ENCODE peak calls at places on chromosomes 7 and 10, in ten cellular contexts. One of them, this sample, is unnamed.

GRCh38 chr10:114458955-114459354 is 54.7 kb upstream of the AFAP1L2 start:
- DNase-seq in K562: peak
- DNase-seq in upper lobe of left lung: peak
- DNase-seq in sigmoid colon: peak
- DNase-seq in stomach: peak
- DNase-seq in H1: peak
- DNase-seq in transverse colon: peak
- DNase-seq in ovary: no peak
- DNase-seq in A549: peak
- DNase-seq in HepG2: peak
- DNase-seq in this sample: no peak

GRCh38 chr7:76234931-76235441 is 33.3 kb downstream of the SRRM3 start:
- DNase-seq in HepG2: peak
- DNase-seq in stomach: peak
- DNase-seq in A549: peak
- DNase-seq in sigmoid colon: peak
- DNase-seq in H1: peak
- DNase-seq in ovary: no peak
- DNase-seq in upper lobe of left lung: peak
- DNase-seq in K562: peak
- DNase-seq in transverse colon: peak
- DNase-seq in this sample: no peak

GRCh38 chr10:124728071-124728829 is 15.9 kb downstream of the FAM53B start:
- DNase-seq in K562: no peak
- DNase-seq in stomach: no peak
- DNase-seq in sigmoid colon: no peak
- DNase-seq in upper lobe of left lung: no peak
- DNase-seq in transverse colon: peak
- DNase-seq in HepG2: no peak
- DNase-seq in ovary: peak
- DNase-seq in H1: no peak
- DNase-seq in A549: no peak
- DNase-seq in this sample: no peak

GRCh38 chr10:95547791-95548435 is 13.3 kb downstream of the SORBS1 start:
- DNase-seq in A549: no peak
- DNase-seq in sigmoid colon: no peak
- DNase-seq in ovary: no peak
- DNase-seq in H1: no peak
- DNase-seq in stomach: no peak
- DNase-seq in upper lobe of left lung: no peak
- DNase-seq in transverse colon: no peak
- DNase-seq in HepG2: no peak
- DNase-seq in K562: no peak
- DNase-seq in this sample: no peak

GRCh38 chr10:71974489-71975011 is 10.4 kb downstream of the CHST3 start:
- DNase-seq in sigmoid colon: peak
- DNase-seq in ovary: peak
- DNase-seq in upper lobe of left lung: no peak
- DNase-seq in H1: no peak
- DNase-seq in transverse colon: no peak
- DNase-seq in stomach: no peak
- DNase-seq in HepG2: no peak
- DNase-seq in A549: peak
- DNase-seq in K562: no peak
- DNase-seq in this sample: no peak

GRCh38 chr10:16459428-16459939 is 22.7 kb downstream of the PTER start:
- DNase-seq in A549: no peak
- DNase-seq in upper lobe of left lung: no peak
- DNase-seq in HepG2: no peak
- DNase-seq in K562: no peak
- DNase-seq in stomach: no peak
- DNase-seq in sigmoid colon: no peak
- DNase-seq in H1: no peak
- DNase-seq in transverse colon: no peak
- DNase-seq in ovary: no peak
- DNase-seq in this sample: no peak

GRCh38 chr10:96025566-96025965 is 17.8 kb upstream of the CCNJ start:
- DNase-seq in A549: peak
- DNase-seq in sigmoid colon: no peak
- DNase-seq in HepG2: peak
- DNase-seq in transverse colon: no peak
- DNase-seq in upper lobe of left lung: no peak
- DNase-seq in K562: peak
- DNase-seq in H1: peak
- DNase-seq in ovary: no peak
- DNase-seq in stomach: no peak
- DNase-seq in this sample: no peak

GRCh38 chr10:29131952-29132820 is 156.7 kb upstream of the LYZL1 start:
- DNase-seq in K562: peak
- DNase-seq in A549: no peak
- DNase-seq in HepG2: peak
- DNase-seq in stomach: no peak
- DNase-seq in transverse colon: no peak
- DNase-seq in ovary: no peak
- DNase-seq in H1: no peak
- DNase-seq in upper lobe of left lung: no peak
- DNase-seq in sigmoid colon: no peak
- DNase-seq in this sample: no peak

GRCh38 chr10:4127518-4128315 is 342.7 kb upstream of the KLF6 start:
- DNase-seq in ovary: no peak
- DNase-seq in HepG2: peak
- DNase-seq in H1: no peak
- DNase-seq in upper lobe of left lung: peak
- DNase-seq in K562: no peak
- DNase-seq in sigmoid colon: no peak
- DNase-seq in transverse colon: peak
- DNase-seq in stomach: peak
- DNase-seq in A549: no peak
- DNase-seq in this sample: no peak

GRCh38 chr10:86583983-86584382 is 62.4 kb upstream of the WAPL start:
- DNase-seq in sigmoid colon: no peak
- DNase-seq in K562: peak
- DNase-seq in H1: peak
- DNase-seq in HepG2: peak
- DNase-seq in upper lobe of left lung: no peak
- DNase-seq in transverse colon: no peak
- DNase-seq in stomach: no peak
- DNase-seq in ovary: no peak
- DNase-seq in A549: peak
- DNase-seq in this sample: no peak

GRCh38 chr7:16644987-16645592 is 464 bp downstream of the ANKMY2 start:
- DNase-seq in ovary: peak
- DNase-seq in K562: no peak
- DNase-seq in HepG2: no peak
- DNase-seq in transverse colon: peak
- DNase-seq in sigmoid colon: peak
- DNase-seq in A549: peak
- DNase-seq in upper lobe of left lung: no peak
- DNase-seq in stomach: peak
- DNase-seq in H1: peak
- DNase-seq in this sample: peak

GRCh38 chr7:66837661-66838060 is 83.4 kb upstream of the TMEM248 start:
- DNase-seq in transverse colon: no peak
- DNase-seq in HepG2: no peak
- DNase-seq in ovary: no peak
- DNase-seq in H1: no peak
- DNase-seq in stomach: no peak
- DNase-seq in sigmoid colon: peak
- DNase-seq in upper lobe of left lung: no peak
- DNase-seq in K562: no peak
- DNase-seq in A549: no peak
- DNase-seq in this sample: no peak

GRCh38 chr7:66839814-66840213 is 81.2 kb upstream of the TMEM248 start:
- DNase-seq in ovary: no peak
- DNase-seq in sigmoid colon: peak
- DNase-seq in A549: no peak
- DNase-seq in stomach: no peak
- DNase-seq in H1: no peak
- DNase-seq in upper lobe of left lung: no peak
- DNase-seq in K562: no peak
- DNase-seq in transverse colon: no peak
- DNase-seq in HepG2: no peak
- DNase-seq in this sample: no peak

GRCh38 chr7:66832531-66833351 is 88.3 kb upstream of the TMEM248 start:
- DNase-seq in stomach: no peak
- DNase-seq in upper lobe of left lung: no peak
- DNase-seq in H1: no peak
- DNase-seq in sigmoid colon: peak
- DNase-seq in ovary: no peak
- DNase-seq in K562: no peak
- DNase-seq in A549: no peak
- DNase-seq in HepG2: no peak
- DNase-seq in transverse colon: no peak
- DNase-seq in this sample: no peak

GRCh38 chr7:66840316-66840715 is 80.7 kb upstream of the TMEM248 start:
- DNase-seq in stomach: no peak
- DNase-seq in H1: no peak
- DNase-seq in upper lobe of left lung: no peak
- DNase-seq in K562: no peak
- DNase-seq in A549: no peak
- DNase-seq in ovary: no peak
- DNase-seq in sigmoid colon: peak
- DNase-seq in transverse colon: no peak
- DNase-seq in HepG2: no peak
- DNase-seq in this sample: no peak

DNA sequence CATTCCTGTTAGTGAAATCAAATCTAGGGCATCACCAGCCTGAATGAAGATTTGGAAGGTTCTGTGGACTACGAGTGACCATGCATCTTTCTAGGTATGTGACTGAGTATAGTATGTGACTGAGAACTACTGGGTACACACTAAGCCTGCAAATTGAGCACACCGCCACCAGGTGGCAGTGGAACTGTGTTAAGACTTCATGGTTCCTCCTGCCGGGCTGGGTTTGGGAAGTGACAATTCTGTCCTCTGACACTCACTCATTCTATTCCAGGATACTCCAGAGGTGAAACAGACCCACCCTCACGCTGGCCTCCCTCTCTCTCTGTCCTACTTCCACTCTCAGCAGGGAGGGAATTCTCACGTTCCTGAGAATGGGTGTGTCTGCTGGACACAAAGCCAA is 84.0 kb upstream of the TMEM248 start:
- DNase-seq in stomach: peak
- DNase-seq in upper lobe of left lung: peak
- DNase-seq in ovary: no peak
- DNase-seq in H1: peak
- DNase-seq in sigmoid colon: peak
- DNase-seq in K562: peak
- DNase-seq in transverse colon: peak
- DNase-seq in HepG2: peak
- DNase-seq in A549: no peak
- DNase-seq in this sample: no peak
- TF ChIP-seq CTCF in stomach: peak
- TF ChIP-seq CTCF in upper lobe of left lung: no peak
- TF ChIP-seq CTCF in ovary: no peak
- TF ChIP-seq CTCF in H1: peak
- TF ChIP-seq CTCF in sigmoid colon: no peak
- TF ChIP-seq CTCF in K562: peak
- TF ChIP-seq CTCF in transverse colon: peak
- TF ChIP-seq CTCF in HepG2: peak
- TF ChIP-seq CTCF in A549: peak
- TF ChIP-seq CTCF in this sample: no peak

DNA sequence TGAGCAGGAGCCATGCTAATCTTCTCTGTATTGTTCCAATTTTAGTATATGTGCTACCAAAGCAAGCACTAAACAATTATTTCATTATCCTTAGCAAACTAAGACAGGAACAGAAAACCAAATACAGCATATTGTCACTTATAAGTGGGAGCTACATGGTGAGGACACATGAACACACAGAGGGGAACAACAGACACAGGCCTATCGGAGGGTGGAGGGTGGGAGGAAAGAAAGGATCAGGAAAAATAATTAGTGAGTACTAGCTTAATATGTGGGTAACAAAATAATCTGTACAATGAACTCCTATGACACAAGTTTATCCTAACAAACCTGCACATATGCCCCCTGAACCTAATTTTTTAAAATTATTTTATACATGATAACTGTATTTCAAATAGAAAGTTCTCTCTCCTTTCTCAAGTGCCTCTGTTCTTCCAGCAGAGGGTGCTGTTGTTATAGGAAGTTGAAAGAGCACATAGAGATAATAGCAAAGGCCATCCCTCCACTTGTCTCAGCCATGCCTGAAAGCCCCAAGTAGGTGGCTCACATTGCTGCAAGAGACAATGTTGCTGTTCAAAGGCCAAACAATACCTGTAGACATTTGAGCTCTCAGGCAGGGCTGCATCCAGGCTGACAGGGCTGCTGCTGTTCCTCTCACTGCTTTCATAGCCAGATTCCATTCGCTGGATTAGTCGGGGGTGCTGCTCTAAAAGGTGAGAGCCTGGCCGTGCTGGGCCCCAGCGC is 33.4 kb upstream of the PPP3CB start:
- DNase-seq in A549: peak
- DNase-seq in HepG2: peak
- DNase-seq in stomach: peak
- DNase-seq in ovary: peak
- DNase-seq in K562: peak
- DNase-seq in transverse colon: peak
- DNase-seq in sigmoid colon: peak
- DNase-seq in H1: peak
- DNase-seq in upper lobe of left lung: peak
- DNase-seq in this sample: no peak
- TF ChIP-seq EP300 in A549: no peak
- TF ChIP-seq EP300 in HepG2: no peak
- TF ChIP-seq EP300 in stomach: no peak
- TF ChIP-seq EP300 in ovary: no peak
- TF ChIP-seq EP300 in K562: no peak
- TF ChIP-seq EP300 in transverse colon: no peak
- TF ChIP-seq EP300 in sigmoid colon: no peak
- TF ChIP-seq EP300 in H1: no peak
- TF ChIP-seq EP300 in upper lobe of left lung: no peak
- TF ChIP-seq EP300 in this sample: no peak

GRCh38 chr10:13099666-13100348 is at the start of gene OPTN:
- DNase-seq in sigmoid colon: peak
- DNase-seq in transverse colon: peak
- DNase-seq in ovary: peak
- DNase-seq in H1: peak
- DNase-seq in A549: peak
- DNase-seq in HepG2: peak
- DNase-seq in stomach: peak
- DNase-seq in upper lobe of left lung: peak
- DNase-seq in K562: peak
- DNase-seq in this sample: peak
- TF ChIP-seq POLR2A in sigmoid colon: peak
- TF ChIP-seq POLR2A in transverse colon: peak
- TF ChIP-seq POLR2A in ovary: peak
- TF ChIP-seq POLR2A in H1: no peak
- TF ChIP-seq POLR2A in A549: peak
- TF ChIP-seq POLR2A in HepG2: peak
- TF ChIP-seq POLR2A in stomach: no peak
- TF ChIP-seq POLR2A in upper lobe of left lung: peak
- TF ChIP-seq POLR2A in K562: no peak
- TF ChIP-seq POLR2A in this sample: peak

DNA sequence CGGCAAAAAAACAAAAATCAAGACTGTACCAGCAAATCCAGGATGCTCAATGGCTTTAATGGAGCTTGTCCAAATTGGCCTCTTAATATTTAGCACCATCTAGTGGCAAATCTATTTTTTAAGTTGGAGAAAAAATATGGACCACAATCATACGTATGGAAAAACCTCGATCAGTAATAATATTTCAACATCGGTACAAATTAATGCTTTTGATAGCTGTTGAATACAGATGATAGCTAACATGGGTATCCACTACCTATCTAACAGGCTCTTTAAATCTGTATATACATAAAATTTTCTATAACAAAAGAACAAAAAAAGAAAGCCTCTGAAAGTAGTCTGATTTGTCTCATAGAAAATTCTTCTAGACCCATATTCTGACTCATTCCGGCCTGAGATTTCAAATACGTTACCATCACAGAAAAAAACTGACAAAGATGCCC is 29.2 kb downstream of the COA1 start:
- DNase-seq in A549: peak
- DNase-seq in transverse colon: no peak
- DNase-seq in stomach: no peak
- DNase-seq in ovary: no peak
- DNase-seq in H1: no peak
- DNase-seq in sigmoid colon: no peak
- DNase-seq in upper lobe of left lung: no peak
- DNase-seq in K562: peak
- DNase-seq in HepG2: peak
- DNase-seq in this sample: no peak
- TF ChIP-seq CTCF in A549: peak
- TF ChIP-seq CTCF in transverse colon: peak
- TF ChIP-seq CTCF in stomach: peak
- TF ChIP-seq CTCF in ovary: peak
- TF ChIP-seq CTCF in H1: peak
- TF ChIP-seq CTCF in sigmoid colon: peak
- TF ChIP-seq CTCF in upper lobe of left lung: peak
- TF ChIP-seq CTCF in K562: peak
- TF ChIP-seq CTCF in HepG2: peak
- TF ChIP-seq CTCF in this sample: peak

This sample was measured in tibial nerve.